ENCODE peak calls at places on chromosomes 2 and 18, in ten cellular contexts. G is colonic mucosa; V is NCI-H2171; T is PC-3; B is activated T-cell treated with anti-CD3 and anti-CD28 coated beads for 1 hour; W is kidney tubule cell; K is effector CD4-positive, alpha-beta T cell; A is substantia nigra; O is lung microvascular endothelial cell; M is astrocyte of the cerebellum. F is an unnamed sample.

GRCh38 chr18:60452424-60452823 is 79.8 kb upstream of the MC4R start:
- DNase-seq in V (no peak), M (peak), O (no peak), G (no peak), W (peak), K (no peak), B (no peak), T (peak), A (no peak), F (no peak)

GRCh38 chr2:179974743-179975142 is 32.4 kb downstream of the CWC22 start:
- DNase-seq in V (no peak), A (no peak), M (no peak), K (no peak), B (no peak), W (no peak), T (peak), O (no peak), G (no peak), F (no peak)

GRCh38 chr2:69579561-69579960 is 64.0 kb downstream of the AAK1 start:
- DNase-seq in B (no peak), O (peak), K (no peak), T (no peak), M (no peak), G (no peak), V (no peak), A (no peak), W (no peak), F (no peak)

GRCh38 chr2:151264157-151264835 is 2.6 kb upstream of the RBM43 start:
- DNase-seq in W (peak), G (no peak), B (no peak), V (no peak), K (no peak), M (no peak), O (no peak), A (no peak), T (no peak), F (no peak)

GRCh38 chr18:50388988-50389387 is 14.1 kb downstream of the SKA1 start:
- DNase-seq in O (no peak), K (no peak), T (no peak), V (no peak), G (no peak), B (no peak), A (no peak), M (no peak), W (no peak), F (no peak)

GRCh38 chr2:224608104-224608503 is 22.9 kb upstream of the CUL3 start:
- DNase-seq in V (no peak), T (peak), W (no peak), G (peak), A (no peak), K (no peak), M (no peak), O (no peak), B (no peak), F (no peak)

GRCh38 chr18:79935098-79935480 is 16.4 kb downstream of the SLC66A2 start:
- DNase-seq in T (no peak), O (no peak), V (no peak), B (no peak), M (no peak), W (no peak), A (no peak), K (no peak), G (peak), F (peak)

GRCh38 chr2:18232731-18233438 is 327.6 kb downstream of the RDH14 start:
- DNase-seq in B (no peak), O (no peak), A (no peak), K (no peak), W (no peak), G (no peak), M (no peak), T (peak), V (no peak), F (no peak)

GRCh38 chr2:31319391-31320175 is 85.6 kb downstream of the EHD3 start:
- DNase-seq in V (no peak), A (no peak), O (peak), W (no peak), G (peak), K (no peak), T (no peak), B (no peak), M (no peak), F (no peak)

GRCh38 chr2:221596192-221596591 is 24.1 kb upstream of the EPHA4 start:
- DNase-seq in A (no peak), B (no peak), T (peak), M (peak), O (peak), G (no peak), V (no peak), W (peak), K (no peak), F (no peak)

GRCh38 chr2:232999354-232999753 is 13.7 kb downstream of the NGEF start:
- DNase-seq in K (no peak), V (no peak), M (no peak), G (no peak), B (no peak), A (no peak), O (no peak), T (no peak), W (no peak), F (no peak)

GRCh38 chr2:101718993-101719571 is 21.6 kb downstream of the MAP4K4 start:
- DNase-seq in M (no peak), A (no peak), T (peak), W (peak), K (no peak), O (peak), G (no peak), B (no peak), V (no peak), F (no peak)

GRCh38 chr2:30139131-30139870 is 7.5 kb upstream of the YPEL5 start:
- DNase-seq in M (no peak), O (no peak), V (no peak), W (no peak), G (no peak), T (no peak), A (no peak), K (no peak), B (no peak), F (no peak)

GRCh38 chr18:35178260-35178659 is 62.6 kb upstream of the ZNF397 start:
- DNase-seq in T (peak), W (peak), G (no peak), M (peak), K (no peak), V (no peak), A (no peak), O (no peak), B (no peak), F (no peak)

GRCh38 chr18:52791321-52791720 is 451.3 kb downstream of the DCC start:
- DNase-seq in T (no peak), G (no peak), K (no peak), A (no peak), V (no peak), B (no peak), O (no peak), M (no peak), W (no peak), F (no peak)

GRCh38 chr2:143579456-143579855 is 450.2 kb downstream of the ARHGAP15 start:
- DNase-seq in A (no peak), O (no peak), T (no peak), M (no peak), W (no peak), G (no peak), B (no peak), K (no peak), V (no peak), F (no peak)

GRCh38 chr2:98761267-98761781 is 30.4 kb upstream of the MGAT4A start:
- DNase-seq in G (no peak), M (no peak), V (no peak), K (peak), B (peak), T (peak), O (peak), W (no peak), A (no peak), F (peak)

GRCh38 chr2:226418521-226418920 is 381.1 kb downstream of the IRS1 start:
- DNase-seq in T (no peak), G (no peak), K (no peak), O (no peak), V (no peak), B (no peak), W (no peak), M (no peak), A (no peak), F (no peak)

GRCh38 chr18:77899972-77900754 is 650.5 kb downstream of the GALR1 start:
- DNase-seq in B (peak), O (peak), V (peak), M (no peak), A (peak), K (peak), W (peak), G (no peak), T (peak), F (peak)

GRCh38 chr2:204177977-204178522 is 241.5 kb downstream of the ICOS start:
- DNase-seq in K (peak), A (no peak), V (no peak), O (peak), G (peak), W (peak), T (peak), M (no peak), B (peak), F (peak)

F was measured in activated naive CD8-positive, alpha-beta T cell treated with anti-CD3 and anti-CD28 coated beads, Interleukin-2, amount 10 ng/mL, durations not matched to agents 7 days and 5 days.